ENCODE peak calls at places on chromosomes 4 and X, in four cellular contexts. R is upper lobe of right lung, P is heart right ventricle, Z is neuronal stem cell. Q is an unnamed sample.

GRCh38 chrX:130224810-130225209 is 43.9 kb downstream of the ZNF280C start:
- DNase-seq in R (no peak), P (no peak), Z (no peak), Q (no peak)

GRCh38 chr4:11614426-11614825 is 185.7 kb upstream of the HS3ST1 start:
- DNase-seq in R (no peak), P (no peak), Z (no peak), Q (no peak)

GRCh38 chrX:40173662-40174593 is 76.2 kb upstream of the BCOR start:
- DNase-seq in R (peak; percentile 83), P (peak; percentile 36), Z (no peak), Q (no peak)

GRCh38 chr4:132669786-132670185 is 479.3 kb upstream of the PCDH10 start:
- DNase-seq in R (no peak), P (no peak), Z (no peak), Q (no peak)

GRCh38 chrX:25976683-25977310 is 161.3 kb upstream of the MAGEB18 start:
- DNase-seq in R (no peak), P (no peak), Z (no peak), Q (no peak)

GRCh38 chrX:28591542-28591941 is 4.3 kb downstream of the IL1RAPL1 start:
- DNase-seq in R (no peak), P (no peak), Z (no peak), Q (no peak)

GRCh38 chrX:94524867-94525266 is 850.9 kb downstream of the FAM133A start:
- DNase-seq in R (no peak), P (no peak), Z (no peak), Q (no peak)

GRCh38 chr4:22091351-22091731 is 142.8 kb upstream of the KCNIP4 start:
- DNase-seq in R (no peak), P (no peak), Z (no peak), Q (no peak)

DNA sequence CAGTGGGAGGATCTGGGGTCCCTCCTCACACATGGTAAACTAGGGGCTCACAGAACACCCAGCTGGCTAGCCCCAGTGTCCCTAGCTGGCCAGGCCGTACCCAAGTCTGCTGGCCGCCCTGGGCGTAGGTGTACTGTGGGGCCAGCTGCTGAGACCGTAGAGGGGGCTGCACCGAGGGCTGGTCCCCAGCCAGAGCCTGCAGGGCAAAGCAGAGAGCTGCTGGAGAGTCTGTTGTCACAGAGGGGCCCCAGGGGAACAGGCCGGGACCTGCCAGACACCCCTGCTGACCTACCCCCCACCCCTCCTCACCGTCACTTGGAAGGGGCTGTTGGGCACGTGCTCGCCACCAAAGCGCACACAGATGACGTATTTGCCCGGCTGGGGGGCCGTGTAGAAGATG is 19.9 kb downstream of the FLNA start:
- DNase-seq in R (peak; percentile 33), P (no peak), Z (no peak), Q (no peak)
- H3K4me1 ChIP-seq in R (no peaks in the 10 kb centered on the region), P (peaks cover 6% of the 10 kb centered on the region), Z (no peaks in the 10 kb centered on the region), Q (peaks cover 7% of the 10 kb centered on the region)

GRCh38 chr4:96228463-96228862 is 388.6 kb downstream of the PDHA2 start:
- DNase-seq in R (no peak), P (no peak), Z (no peak), Q (no peak)

GRCh38 chr4:96227515-96227914 is 387.6 kb downstream of the PDHA2 start:
- DNase-seq in R (no peak), P (no peak), Z (no peak), Q (no peak)
- H3K27ac ChIP-seq in R (no peak overlapping the region), P (no peak overlapping the region), Z (no peak overlapping the region), Q (no peak overlapping the region)

DNA sequence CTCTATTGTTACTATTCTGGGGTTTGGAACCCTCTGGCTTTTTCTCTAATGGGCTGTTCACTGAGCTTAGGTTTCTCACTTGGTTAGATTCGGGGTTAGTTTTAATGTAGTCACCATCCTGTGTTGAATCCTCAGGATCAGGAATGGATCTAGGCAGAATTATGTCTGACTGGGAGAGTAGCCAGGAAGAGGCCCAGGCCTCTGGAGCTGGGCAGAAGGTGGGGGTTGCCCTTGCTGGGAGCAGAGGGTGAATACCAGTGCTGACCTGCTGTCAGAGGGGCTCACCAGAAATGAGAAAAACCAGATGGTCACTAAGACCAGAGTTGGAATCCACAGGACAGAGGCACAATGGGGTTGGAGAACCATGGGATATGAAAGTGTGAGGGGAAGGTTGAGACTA is 126.6 kb upstream of the SLC4A4 start:
- DNase-seq in R (no peak), P (no peak), Z (no peak), Q (no peak)
- H3K4me1 ChIP-seq in R (no peaks in the 10 kb centered on the region), P (peaks cover 20% of the 10 kb centered on the region), Z (no peaks in the 10 kb centered on the region), Q (no peaks in the 10 kb centered on the region)

GRCh38 chrX:125005863-125006262 is 313.8 kb upstream of the TEX13C start:
- DNase-seq in R (no peak), P (no peak), Z (no peak), Q (no peak)
- H3K27ac ChIP-seq in R (no peak overlapping the region), P (no peak overlapping the region), Z (no peak overlapping the region), Q (no peak overlapping the region)

DNA sequence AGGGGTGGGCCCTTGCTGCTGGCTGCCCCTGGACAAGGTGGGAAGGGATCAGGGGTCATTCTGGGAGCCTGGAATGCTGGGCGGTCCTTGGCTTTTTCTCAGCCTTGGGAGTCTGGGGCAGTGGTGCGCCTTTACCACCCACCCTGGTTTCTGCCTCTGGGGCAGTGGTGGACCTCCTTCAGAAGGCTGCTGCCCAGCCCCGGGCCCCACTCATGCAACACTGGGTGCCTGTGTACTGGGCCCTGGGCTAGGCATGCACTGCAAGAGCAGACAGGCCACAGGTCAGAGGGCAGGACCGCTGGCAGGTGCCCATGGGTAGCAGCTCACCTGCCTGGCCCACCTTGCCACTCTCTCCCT is 4.3 kb downstream of the SH3BP2 start:
- DNase-seq in R (peak; percentile 49), P (no peak), Z (no peak), Q (peak; percentile 64)
- H3K4me1 ChIP-seq in R (peaks cover 87% of the 10 kb centered on the region), P (peaks cover 86% of the 10 kb centered on the region), Z (peaks cover 45% of the 10 kb centered on the region), Q (peaks cover 91% of the 10 kb centered on the region)